ENCODE peak calls at places on chromosomes 4 and X, in six cellular contexts. X, C, J, W, D and F are unnamed samples.

GRCh38 chrX:151970661-151971060 is 3.8 kb downstream of the GABRE start:
- DNase-seq in X (no peak), C (peak; percentile 35), J (no peak), W (peak; percentile 72), D (peak; percentile 80), F (no peak)

GRCh38 chr4:67152976-67153375 is 392.3 kb downstream of the CENPC start:
- DNase-seq in X (peak; percentile 56), C (no peak), J (no peak), W (no peak), D (no peak), F (peak; percentile 65)

GRCh38 chr4:153759407-153760226 is at the start of gene RNF175:
- DNase-seq in X (no peak), C (no peak), J (no peak), W (no peak), D (peak; percentile 34), F (peak; percentile 5)

GRCh38 chr4:128844931-128845330 is 35.4 kb downstream of the JADE1 start:
- DNase-seq in X (no peak), C (no peak), J (no peak), W (no peak), D (peak; percentile 73), F (no peak)

GRCh38 chrX:57417827-57418226 is 131.3 kb downstream of the FAAH2 start:
- DNase-seq in X (no peak), C (no peak), J (no peak), W (no peak), D (no peak), F (no peak)

GRCh38 chrX:41779058-41779564 is 55.1 kb downstream of the GPR82 start:
- DNase-seq in X (no peak), C (no peak), J (peak; percentile 9), W (peak; percentile 51), D (no peak), F (no peak)

GRCh38 chrX:54193085-54193484 is 10.0 kb upstream of the FAM120C start:
- DNase-seq in X (no peak), C (no peak), J (no peak), W (no peak), D (no peak), F (no peak)

GRCh38 chrX:37454537-37455285 is 105.5 kb downstream of the PRRG1 start:
- DNase-seq in X (no peak), C (peak; percentile 28), J (no peak), W (peak; percentile 50), D (no peak), F (no peak)

GRCh38 chr4:169664615-169665014 is 44.2 kb downstream of the CLCN3 start:
- DNase-seq in X (no peak), C (no peak), J (no peak), W (no peak), D (no peak), F (no peak)

GRCh38 chr4:101356928-101357327 is 9.6 kb upstream of the PPP3CA start:
- DNase-seq in X (no peak), C (no peak), J (peak; percentile 80), W (peak; percentile 94), D (no peak), F (no peak)

GRCh38 chrX:46941341-46941740 is 29.1 kb downstream of the JADE3 start:
- DNase-seq in X (no peak), C (no peak), J (no peak), W (no peak), D (no peak), F (no peak)

GRCh38 chr4:41155194-41155830 is 59.0 kb downstream of the APBB2 start:
- DNase-seq in X (no peak), C (no peak), J (no peak), W (no peak), D (no peak), F (no peak)

GRCh38 chr4:133597252-133597651 is 448.2 kb downstream of the PCDH10 start:
- DNase-seq in X (no peak), C (no peak), J (no peak), W (no peak), D (no peak), F (no peak)

GRCh38 chrX:72301781-72302180 is 3.9 kb downstream of the CITED1 start:
- DNase-seq in X (no peak), C (no peak), J (no peak), W (no peak), D (no peak), F (no peak)

GRCh38 chr4:176277162-176277904 is 8.3 kb upstream of the ASB5 start:
- DNase-seq in X (peak; percentile 11), C (peak; percentile 52), J (peak; percentile 33), W (no peak), D (peak; percentile 65), F (peak; percentile 13)

GRCh38 chr4:183941964-183942363 is 36.9 kb downstream of the STOX2 start:
- DNase-seq in X (no peak), C (no peak), J (no peak), W (no peak), D (no peak), F (no peak)

GRCh38 chr4:55346851-55347255 is 811 bp downstream of the SRD5A3 start:
- DNase-seq in X (no peak), C (peak; percentile 8), J (peak; percentile 5), W (no peak), D (no peak), F (no peak)

GRCh38 chr4:152981842-152982241 is 45.7 kb downstream of the FHDC1 start:
- DNase-seq in X (no peak), C (no peak), J (no peak), W (no peak), D (no peak), F (no peak)

GRCh38 chr4:164357957-164358356 is 396.0 kb upstream of the SMIM31 start:
- DNase-seq in X (no peak), C (no peak), J (no peak), W (peak; percentile 20), D (no peak), F (no peak)

GRCh38 chrX:13894888-13895564 is 78.1 kb upstream of the GPM6B start:
- DNase-seq in X (no peak), C (no peak), J (no peak), W (no peak), D (no peak), F (no peak)

GRCh38 chrX:56947695-56948094 is 47.6 kb downstream of the SPIN3 start:
- DNase-seq in X (no peak), C (no peak), J (no peak), W (no peak), D (no peak), F (no peak)

GRCh38 chrX:53717205-53717604 is 30.7 kb upstream of the HUWE1 start:
- DNase-seq in X (no peak), C (no peak), J (no peak), W (no peak), D (no peak), F (no peak)

GRCh38 chr4:139524062-139524631 is 31.9 kb downstream of the SETD7 start:
- DNase-seq in X (no peak), C (no peak), J (no peak), W (no peak), D (no peak), F (no peak)

GRCh38 chr4:160117686-160118085 is 1014.8 kb downstream of the RAPGEF2 start:
- DNase-seq in X (no peak), C (no peak), J (no peak), W (no peak), D (no peak), F (no peak)

GRCh38 chrX:100731441-100732281 is at the start of gene SYTL4:
- DNase-seq in X (no peak), C (peak; percentile 42), J (no peak), W (no peak), D (peak; percentile 46), F (no peak)

GRCh38 chr4:10272511-10272910 is 155.9 kb upstream of the WDR1 start:
- DNase-seq in X (no peak), C (no peak), J (no peak), W (no peak), D (no peak), F (no peak)

GRCh38 chr4:139555073-139555704 is 830 bp downstream of the SETD7 start:
- DNase-seq in X (peak; percentile 55), C (peak; percentile 89), J (peak; percentile 90), W (peak; percentile 58), D (peak; percentile 93), F (peak; percentile 70)

GRCh38 chr4:88216395-88216794 is 58.0 kb upstream of the ABCG2 start:
- DNase-seq in X (no peak), C (no peak), J (no peak), W (no peak), D (no peak), F (no peak)

GRCh38 chr4:4792516-4792915 is 66.9 kb upstream of the MSX1 start:
- DNase-seq in X (no peak), C (no peak), J (no peak), W (no peak), D (no peak), F (no peak)

GRCh38 chr4:56129431-56129861 is 180.7 kb downstream of the CEP135 start:
- DNase-seq in X (peak; percentile 33), C (peak; percentile 77), J (peak; percentile 34), W (no peak), D (no peak), F (peak; percentile 35)

GRCh38 chr4:75995727-75996126 is 5.0 kb upstream of the SDAD1 start:
- DNase-seq in X (peak; percentile 48), C (no peak), J (peak; percentile 60), W (no peak), D (no peak), F (peak; percentile 3)

GRCh38 chr4:99679204-99679603 is 21.6 kb upstream of the C4orf54 start:
- DNase-seq in X (no peak), C (no peak), J (no peak), W (no peak), D (peak; percentile 56), F (no peak)

GRCh38 chr4:72313121-72313520 is 255.9 kb downstream of the ADAMTS3 start:
- DNase-seq in X (no peak), C (no peak), J (no peak), W (no peak), D (peak; percentile 23), F (no peak)

GRCh38 chr4:157405070-157405469 is 184.5 kb downstream of the GRIA2 start:
- DNase-seq in X (no peak), C (no peak), J (no peak), W (no peak), D (no peak), F (no peak)

GRCh38 chr4:149031399-149031798 is 589.2 kb upstream of the NR3C2 start:
- DNase-seq in X (no peak), C (no peak), J (peak; percentile 7), W (peak; percentile 6), D (no peak), F (no peak)

GRCh38 chr4:105241456-105241855 is 94.8 kb downstream of the TET2 start:
- DNase-seq in X (no peak), C (no peak), J (no peak), W (no peak), D (peak; percentile 84), F (no peak)

GRCh38 chr4:20395160-20395773 is 143.6 kb downstream of the SLIT2 start:
- DNase-seq in X (peak; percentile 25), C (peak; percentile 44), J (peak; percentile 26), W (no peak), D (no peak), F (no peak)